ENCODE peak calls at places on chromosome 15, in ten cellular contexts. D is AG20443; R is stimulated activated CD8-positive, alpha-beta memory T cell treated with anti-CD3 and anti-CD28 coated beads, Interleukin-4, amount 100 ng/mL, for 4 hours; J is PC-9; X is NCI-H345; M is NCI-H2107; I is epithelial cell of esophagus; U is Calu3; N is mesothelial cell of epicardium; T is HEK293T. W is an unnamed sample.

GRCh38 chr15:101652783-101653430 is 726 bp upstream of the TM2D3 start:
- DNase-seq in D (peak), R (no peak), J (no peak), X (no peak), M (no peak), I (peak), U (no peak), N (peak), T (no peak), W (no peak)

GRCh38 chr15:75672646-75673425 is 25.1 kb downstream of the SNX33 start:
- DNase-seq in D (peak), R (no peak), J (peak), X (no peak), M (no peak), I (peak), U (peak), N (no peak), T (no peak), W (no peak)

GRCh38 chr15:60000113-60000823 is 3.8 kb upstream of the FOXB1 start:
- DNase-seq in D (no peak), R (no peak), J (no peak), X (peak), M (no peak), I (no peak), U (peak), N (no peak), T (no peak), W (no peak)

GRCh38 chr15:66563566-66564110 is 2.2 kb downstream of the LCTL start:
- DNase-seq in D (no peak), R (no peak), J (no peak), X (no peak), M (no peak), I (no peak), U (no peak), N (no peak), T (no peak), W (no peak)

GRCh38 chr15:23859008-23859407 is 171.9 kb upstream of the NDN start:
- DNase-seq in D (no peak), R (no peak), J (no peak), X (no peak), M (no peak), I (no peak), U (no peak), N (no peak), T (no peak), W (no peak)

GRCh38 chr15:60649845-60650548 is 171.1 kb upstream of the ICE2 start:
- DNase-seq in D (no peak), R (no peak), J (no peak), X (no peak), M (no peak), I (no peak), U (no peak), N (no peak), T (no peak), W (no peak)

GRCh38 chr15:58628206-58629057 is 121.1 kb downstream of the ADAM10 start:
- DNase-seq in D (peak), R (no peak), J (no peak), X (no peak), M (no peak), I (no peak), U (no peak), N (no peak), T (no peak), W (no peak)

GRCh38 chr15:74750759-74751158 is 2.1 kb downstream of the CYP1A2 start:
- DNase-seq in D (no peak), R (no peak), J (no peak), X (no peak), M (no peak), I (no peak), U (no peak), N (no peak), T (no peak), W (no peak)

GRCh38 chr15:67343206-67343605 is 88.6 kb downstream of the IQCH start:
- DNase-seq in D (no peak), R (no peak), J (no peak), X (no peak), M (no peak), I (no peak), U (no peak), N (no peak), T (no peak), W (no peak)

GRCh38 chr15:80674245-80674614 is 20.9 kb upstream of the ABHD17C start:
- DNase-seq in D (no peak), R (no peak), J (no peak), X (no peak), M (no peak), I (peak), U (peak), N (no peak), T (no peak), W (no peak)

GRCh38 chr15:41773332-41773728 is 954 bp upstream of the MAPKBP1 start:
- DNase-seq in D (no peak), R (no peak), J (no peak), X (no peak), M (no peak), I (peak), U (no peak), N (no peak), T (no peak), W (no peak)

GRCh38 chr15:27271258-27271657 is 300.3 kb downstream of the GABRG3 start:
- DNase-seq in D (no peak), R (no peak), J (no peak), X (peak), M (peak), I (no peak), U (no peak), N (no peak), T (no peak), W (no peak)

GRCh38 chr15:55743615-55743978 is 645 bp upstream of the PRTG start:
- DNase-seq in D (no peak), R (no peak), J (no peak), X (no peak), M (no peak), I (no peak), U (no peak), N (no peak), T (no peak), W (no peak)

GRCh38 chr15:101193063-101193712 is 58.7 kb downstream of the CHSY1 start:
- DNase-seq in D (peak), R (no peak), J (no peak), X (no peak), M (no peak), I (peak), U (no peak), N (no peak), T (no peak), W (no peak)

GRCh38 chr15:70486451-70487379 is 276.6 kb downstream of the UACA start:
- DNase-seq in D (peak), R (peak), J (peak), X (no peak), M (no peak), I (peak), U (no peak), N (no peak), T (no peak), W (no peak)

GRCh38 chr15:40984963-40985362 is 31.7 kb downstream of the CHAC1 start:
- DNase-seq in D (peak), R (no peak), J (no peak), X (no peak), M (no peak), I (no peak), U (no peak), N (no peak), T (no peak), W (peak)

GRCh38 chr15:38438031-38438986 is 15.6 kb upstream of the FAM98B start:
- DNase-seq in D (no peak), R (no peak), J (no peak), X (no peak), M (no peak), I (peak), U (no peak), N (no peak), T (no peak), W (no peak)

GRCh38 chr15:94671845-94672524 is 440.6 kb downstream of the MCTP2 start:
- DNase-seq in D (peak), R (no peak), J (no peak), X (peak), M (no peak), I (no peak), U (no peak), N (no peak), T (peak), W (no peak)

GRCh38 chr15:65409284-65409631 is 13.5 kb downstream of the IGDCC4 start:
- DNase-seq in D (peak), R (no peak), J (no peak), X (no peak), M (no peak), I (peak), U (no peak), N (no peak), T (no peak), W (no peak)

GRCh38 chr15:77168616-77169015 is 97.7 kb upstream of the TSPAN3 start:
- DNase-seq in D (no peak), R (no peak), J (no peak), X (no peak), M (no peak), I (no peak), U (no peak), N (no peak), T (no peak), W (no peak)

GRCh38 chr15:57422113-57422754 is 45.9 kb downstream of the CGNL1 start:
- DNase-seq in D (no peak), R (no peak), J (no peak), X (no peak), M (no peak), I (no peak), U (no peak), N (no peak), T (no peak), W (no peak)

GRCh38 chr15:74873756-74874424 is 725 bp upstream of the SCAMP2 start:
- DNase-seq in D (peak), R (no peak), J (no peak), X (peak), M (no peak), I (no peak), U (peak), N (no peak), T (peak), W (no peak)

GRCh38 chr15:80660114-80660513 is 35.0 kb upstream of the ABHD17C start:
- DNase-seq in D (peak), R (no peak), J (peak), X (no peak), M (no peak), I (peak), U (peak), N (no peak), T (peak), W (no peak)